ENCODE peak calls at places on chromosomes 13 and 19, in eight cellular contexts. R, M, H, W, O, A, Y and Q are unnamed samples. For H3K36me3 and H3K4me1, the result is how much of the 10 kb centered on the place peaks cover.

GRCh38 chr13:113953561-113953960 is 20.3 kb downstream of the C13orf46 start:
- DNase-seq in A (no peak), H (no peak), W (no peak), M (peak), Y (no peak), R (no peak), O (no peak), Q (peak)

GRCh38 chr13:95251641-95252040 is 49.6 kb downstream of the ABCC4 start:
- DNase-seq in A (no peak), O (no peak), H (no peak), Y (peak), M (no peak), W (no peak), R (no peak), Q (no peak)

GRCh38 chr19:16013851-16014840 is 62.1 kb upstream of the TPM4 start:
- DNase-seq in W (no peak), H (no peak), A (no peak), Y (no peak), O (no peak), R (no peak), M (peak), Q (no peak)

GRCh38 chr13:94712812-94713555 is 639 bp upstream of the SOX21 start:
- DNase-seq in O (no peak), Y (no peak), W (peak), A (peak), R (peak), H (peak), M (no peak), Q (peak)

GRCh38 chr19:32647361-32647760 is 27.6 kb downstream of the ANKRD27 start:
- DNase-seq in O (no peak), W (peak), Y (no peak), A (no peak), H (no peak), M (no peak), R (no peak), Q (peak)

GRCh38 chr13:88857256-88857655 is 1186.1 kb downstream of the SLITRK5 start:
- DNase-seq in A (no peak), W (no peak), R (no peak), M (no peak), H (no peak), Y (no peak), O (no peak), Q (no peak)

GRCh38 chr13:39263033-39263432 is 224.8 kb downstream of the NHLRC3 start:
- DNase-seq in H (peak), A (no peak), W (peak), M (no peak), R (peak), O (peak), Y (peak), Q (peak)

GRCh38 chr13:65907656-65908441 is 1322.3 kb downstream of the PCDH9 start:
- DNase-seq in Y (no peak), O (no peak), A (no peak), W (no peak), R (no peak), M (no peak), H (peak), Q (no peak)

GRCh38 chr13:64234255-64234654 is 2818.6 kb upstream of the PCDH20 start:
- DNase-seq in M (no peak), O (no peak), W (no peak), Y (no peak), H (no peak), R (peak), A (no peak), Q (no peak)

GRCh38 chr13:26628706-26629105 is 71.2 kb downstream of the WASF3 start:
- DNase-seq in H (peak), Y (peak), M (no peak), W (no peak), A (no peak), R (peak), O (no peak), Q (no peak)

GRCh38 chr13:92135509-92135908 is 737.1 kb downstream of the GPC5 start:
- DNase-seq in Y (no peak), H (no peak), M (no peak), O (no peak), R (no peak), W (no peak), A (no peak), Q (no peak)

GRCh38 chr13:53005631-53006030 is 23.0 kb upstream of the OLFM4 start:
- DNase-seq in W (peak), O (no peak), Y (peak), H (no peak), R (no peak), M (no peak), A (no peak), Q (no peak)

GRCh38 chr13:49436890-49437289 is 7.0 kb downstream of the CAB39L start:
- DNase-seq in R (no peak), M (peak), A (no peak), O (peak), H (no peak), W (no peak), Y (peak), Q (peak)

GRCh38 chr13:26482451-26483197 is 74.9 kb upstream of the WASF3 start:
- DNase-seq in H (peak), O (peak), W (peak), A (no peak), R (peak), M (no peak), Y (peak), Q (peak)

GRCh38 chr13:24253520-24254150 is 55.7 kb upstream of the C1QTNF9 start:
- DNase-seq in O (no peak), R (no peak), Y (no peak), M (no peak), H (no peak), W (no peak), A (no peak), Q (no peak)

GRCh38 chr19:53909471-53910169 is 542 bp downstream of the CACNG7 start:
- DNase-seq in A (no peak), Y (no peak), R (no peak), H (peak), O (no peak), W (no peak), M (no peak), Q (no peak)

GRCh38 chr13:21413013-21413412 is 46.1 kb downstream of the ZDHHC20 start:
- DNase-seq in O (no peak), Y (no peak), R (no peak), H (no peak), M (no peak), W (no peak), A (no peak), Q (no peak)

GRCh38 chr19:2051771-2052704 is 994 bp upstream of the MKNK2 start:
- DNase-seq in H (no peak), Y (no peak), A (no peak), O (peak), W (no peak), R (no peak), M (no peak), Q (no peak)

GRCh38 chr13:102897371-102898138 is 51.7 kb downstream of the ERCC5 start:
- DNase-seq in O (no peak), Y (peak), A (no peak), H (no peak), W (no peak), M (no peak), R (no peak), Q (no peak)

GRCh38 chr19:44190020-44190419 is 22.3 kb upstream of the ZNF227 start:
- DNase-seq in W (no peak), R (no peak), M (no peak), O (no peak), A (no peak), Y (no peak), H (no peak), Q (no peak)

GRCh38 chr19:19531951-19532805 is 3.5 kb downstream of the YJEFN3 start:
- DNase-seq in M (peak), W (peak), O (peak), A (peak), H (peak), Y (peak), R (peak), Q (peak)

GRCh38 chr19:47603706-47604310 is 5.1 kb upstream of the BICRA start:
- DNase-seq in W (no peak), H (no peak), O (no peak), Y (no peak), R (peak), M (no peak), A (no peak), Q (no peak)

GRCh38 chr13:29081036-29081435 is 260.9 kb downstream of the MTUS2 start:
- DNase-seq in Y (no peak), R (peak), A (no peak), O (no peak), H (no peak), W (no peak), M (no peak), Q (no peak)

GRCh38 chr13:73464758-73465628 is 406.2 kb downstream of the KLF5 start:
- DNase-seq in H (no peak), M (no peak), R (peak), A (no peak), O (no peak), W (no peak), Y (peak), Q (no peak)

GRCh38 chr19:7788178-7788932 is 25.3 kb downstream of the CLEC4M start:
- DNase-seq in M (no peak), A (no peak), W (no peak), O (no peak), H (no peak), R (no peak), Y (no peak), Q (no peak)

GRCh38 chr13:65966991-65967451 is 1263.1 kb downstream of the PCDH9 start:
- DNase-seq in A (no peak), R (peak), Y (peak), M (no peak), W (peak), H (peak), O (no peak), Q (peak)

GRCh38 chr13:53151692-53152421 is 123.2 kb downstream of the OLFM4 start:
- DNase-seq in M (no peak), R (peak), A (no peak), O (peak), H (peak), W (peak), Y (peak), Q (peak)

GRCh38 chr13:94674609-94675348 is 37.6 kb downstream of the SOX21 start:
- DNase-seq in R (peak), H (peak), Y (peak), M (no peak), W (peak), A (no peak), O (peak), Q (peak)

GRCh38 chr13:95564948-95565347 is 12.4 kb downstream of the CLDN10 start:
- DNase-seq in M (no peak), A (no peak), R (no peak), H (no peak), O (no peak), W (no peak), Y (no peak), Q (no peak)

GRCh38 chr13:43021926-43022670 is 1.3 kb upstream of the DNAJC15 start:
- DNase-seq in R (peak), Y (no peak), O (no peak), A (no peak), W (no peak), M (no peak), H (no peak), Q (no peak)

GRCh38 chr13:36029171-36029570 is 102.0 kb downstream of the DCLK1 start:
- DNase-seq in A (no peak), Y (peak), W (no peak), H (no peak), M (no peak), R (no peak), O (no peak), Q (no peak)

GRCh38 chr13:39410089-39410901 is 192.7 kb downstream of the LHFPL6 start:
- DNase-seq in M (no peak), R (peak), A (no peak), H (peak), Y (no peak), O (no peak), W (no peak), Q (no peak)

GRCh38 chr13:37534181-37534580 is 64.4 kb downstream of the POSTN start:
- DNase-seq in Y (no peak), A (no peak), O (no peak), R (peak), H (no peak), M (no peak), W (no peak), Q (no peak)

GRCh38 chr13:79936368-79937136 is 404.4 kb downstream of the SPRY2 start:
- DNase-seq in H (peak), M (peak), O (peak), W (peak), R (peak), A (no peak), Y (peak), Q (peak)

GRCh38 chr19:2461751-2462634 is 5.2 kb upstream of the LMNB2 start:
- DNase-seq in R (peak), A (peak), Y (no peak), O (no peak), H (peak), M (peak), W (peak), Q (peak)

GRCh38 chr13:30107126-30107525 is 200.2 kb downstream of the KATNAL1 start:
- DNase-seq in M (no peak), W (no peak), A (no peak), O (no peak), R (no peak), Y (no peak), H (no peak), Q (no peak)

GRCh38 chr13:27964741-27965323 is 4.3 kb downstream of the CDX2 start:
- DNase-seq in Y (no peak), H (no peak), O (peak), R (no peak), M (no peak), W (peak), A (no peak), Q (no peak)

GRCh38 chr19:11058246-11059030 is 30.8 kb upstream of the LDLR start:
- DNase-seq in O (no peak), A (no peak), Y (no peak), R (no peak), M (no peak), W (no peak), H (no peak), Q (no peak)
- H3K36me3 ChIP-seq in O (under half), A (under half), Y (under half), R (under half), M (under half), W (under half), H (under half), Q (half or more)

GRCh38 chr19:590396-590745 is 690 bp downstream of the HCN2 start:
- DNase-seq in R (peak), W (peak), H (no peak), Y (no peak), O (no peak), A (no peak), M (no peak), Q (peak)
- H3K4me3 ChIP-seq in R (peak), W (peak), H (no peak), Y (no peak), O (no peak), A (no peak), M (no peak), Q (peak)

GRCh38 chr19:49553451-49554271 is 25.9 kb downstream of the RCN3 start:
- DNase-seq in W (no peak), H (no peak), Y (no peak), M (no peak), O (peak), R (no peak), A (no peak), Q (no peak)

GRCh38 chr19:49556412-49557398 is 23.7 kb downstream of the NOSIP start:
- DNase-seq in W (no peak), Y (no peak), M (no peak), R (no peak), H (peak), A (no peak), O (peak), Q (no peak)

GRCh38 chr19:49554701-49555181 is 25.6 kb downstream of the NOSIP start:
- DNase-seq in O (peak), R (peak), H (no peak), Y (no peak), A (no peak), W (no peak), M (no peak), Q (no peak)

GRCh38 chr19:49557641-49558325 is 22.6 kb downstream of the NOSIP start:
- DNase-seq in A (no peak), Y (no peak), O (peak), H (no peak), R (no peak), M (no peak), W (no peak), Q (no peak)

DNA sequence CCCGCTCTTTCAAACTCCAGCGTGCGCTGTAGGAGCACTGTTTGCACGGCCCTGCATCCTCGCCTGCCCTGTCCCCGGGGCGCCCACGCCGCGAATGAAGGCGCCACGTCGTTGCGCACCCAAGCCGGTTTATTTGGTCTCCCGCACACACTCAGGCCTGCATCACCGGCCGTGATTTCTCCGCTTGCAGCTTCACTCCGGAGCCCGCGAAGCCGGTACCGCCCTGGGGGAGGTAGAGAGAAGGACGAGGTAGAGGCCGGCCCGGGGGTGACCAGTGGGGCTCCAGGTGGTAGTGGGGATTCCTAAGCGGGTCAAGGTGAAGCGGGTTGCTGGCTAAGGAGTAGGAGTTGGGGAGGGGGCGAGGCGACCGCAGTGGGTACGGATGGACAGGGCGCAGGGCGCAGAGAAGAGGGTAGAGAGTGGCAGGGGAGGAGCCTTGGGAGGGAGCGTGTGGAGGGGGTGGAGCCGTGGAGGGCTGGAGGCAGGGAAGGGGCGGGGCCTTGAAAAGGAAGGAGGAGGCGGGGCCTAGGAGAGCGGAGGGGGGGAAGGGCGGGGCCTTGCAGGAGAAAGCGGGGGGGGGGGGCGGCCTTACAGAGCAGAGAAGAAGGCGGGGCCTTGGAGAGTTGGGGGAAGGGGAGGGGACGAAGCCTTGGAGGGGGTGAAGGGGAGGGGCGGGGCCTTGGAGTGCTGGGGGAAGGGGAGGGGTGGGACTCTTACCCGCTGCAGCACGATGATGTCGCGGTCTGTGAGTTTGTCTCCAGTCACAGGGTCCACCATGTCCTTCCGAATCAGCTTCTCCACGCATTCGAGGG is 24.6 kb downstream of the NOSIP start:
- DNase-seq in H (peak), O (peak), M (peak), R (peak), Y (peak), W (peak), A (peak), Q (peak)
- H3K4me1 ChIP-seq in H (under half), O (under half), M (under half), R (under half), Y (under half), W (under half), A (under half), Q (under half)

DNA sequence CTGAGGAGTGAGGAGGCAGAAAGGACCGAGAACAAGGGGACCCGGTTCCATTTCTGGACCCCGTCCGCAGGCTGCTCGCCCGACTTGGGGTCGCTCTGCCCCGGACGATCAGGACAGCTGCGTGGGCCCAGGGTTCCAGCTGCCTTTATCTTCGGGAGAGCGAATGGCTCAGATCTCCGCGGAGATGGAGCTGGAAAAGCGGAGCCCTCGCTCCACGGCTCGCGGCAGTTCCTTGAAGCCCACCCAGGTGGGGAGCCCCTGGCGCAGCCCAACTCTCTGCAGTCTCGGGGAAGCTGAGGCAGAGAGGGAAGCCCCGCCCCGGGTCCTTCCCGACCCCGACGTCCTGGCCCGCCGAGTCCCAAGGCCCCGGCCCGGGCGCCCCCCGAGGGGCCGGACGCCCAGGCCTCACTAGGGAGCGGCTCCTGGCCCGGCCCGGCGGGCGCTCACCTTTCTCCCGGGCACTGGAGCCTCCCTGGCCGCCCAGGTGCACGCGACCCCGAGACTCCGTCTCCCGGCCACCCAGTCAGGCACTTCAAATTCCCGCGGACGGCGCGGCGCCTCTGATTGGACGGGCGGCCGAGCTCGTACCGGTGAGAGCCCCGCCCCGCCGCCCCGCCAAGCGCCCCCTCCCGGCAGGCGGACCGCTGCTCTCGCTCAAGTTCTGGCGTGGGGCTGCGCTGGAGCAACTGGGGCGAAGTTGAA is 485.7 kb downstream of the UQCRFS1 start:
- DNase-seq in H (peak), W (peak), R (no peak), M (no peak), O (peak), Y (no peak), A (peak), Q (no peak)
- H3K36me3 ChIP-seq in H (under half), W (under half), R (under half), M (under half), O (under half), Y (under half), A (under half), Q (under half)

GRCh38 chr19:40225440-40226305 is 816 bp downstream of the CCNP start:
- DNase-seq in A (no peak), M (no peak), Y (no peak), W (no peak), R (no peak), H (no peak), O (no peak), Q (no peak)
- H3K4me3 ChIP-seq in A (peak), M (no peak), Y (no peak), W (no peak), R (no peak), H (no peak), O (no peak), Q (no peak)

DNA sequence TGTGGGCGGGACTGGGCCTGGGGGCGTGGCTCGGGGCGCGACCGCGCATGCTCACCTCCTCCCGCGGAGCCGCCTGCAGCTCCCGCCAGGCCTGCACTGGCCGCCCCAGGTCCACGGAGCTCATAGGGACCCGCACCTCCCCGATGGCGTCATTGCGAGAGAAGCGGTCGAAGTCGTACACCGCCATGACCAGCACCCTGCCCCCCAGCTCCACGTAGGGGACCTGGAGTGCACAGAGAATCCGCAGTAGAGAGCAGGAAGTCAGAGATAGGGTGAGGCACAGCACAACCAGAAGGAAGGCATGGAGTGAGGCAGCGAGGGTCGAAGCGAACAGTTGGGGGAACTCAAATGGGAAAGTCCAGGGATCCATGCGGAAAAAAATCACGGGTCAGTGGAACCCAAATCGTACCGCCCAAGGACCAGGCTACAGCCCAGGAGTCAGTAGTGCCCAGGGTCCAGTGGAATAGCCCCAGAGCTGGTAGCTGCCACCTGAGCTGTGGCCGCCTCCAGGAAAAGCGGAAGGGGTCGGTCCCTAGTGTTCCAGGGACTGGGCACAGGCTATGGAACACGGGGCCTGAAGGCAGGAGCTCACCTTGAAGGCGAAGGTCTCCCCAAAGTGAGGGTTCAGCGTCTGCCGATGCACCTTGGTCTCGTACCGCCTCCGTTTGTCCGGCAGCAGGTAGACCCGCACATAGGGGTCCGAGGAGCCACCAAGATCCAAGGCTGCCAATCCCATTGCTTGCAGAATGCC is 4.8 kb downstream of the SYT5 start:
- DNase-seq in W (no peak), O (no peak), Y (no peak), M (no peak), R (no peak), A (no peak), H (no peak), Q (peak)
- H3K4me1 ChIP-seq in W (under half), O (under half), Y (under half), M (under half), R (under half), A (under half), H (under half), Q (under half)

GRCh38 chr19:4657835-4658234 is 12.3 kb downstream of the MYDGF start:
- DNase-seq in O (no peak), H (no peak), R (no peak), W (no peak), M (no peak), Y (no peak), A (no peak), Q (no peak)
- H3K36me3 ChIP-seq in O (under half), H (under half), R (under half), W (under half), M (under half), Y (under half), A (half or more), Q (under half)